ENCODE peak calls at places on chromosomes 12 and 14, in seven cellular contexts. One of them, this sample, is unnamed.

GRCh38 chr14:62126885-62127478 is 364.8 kb downstream of the SNAPC1 start:
- DNase-seq in coronary artery: no peak
- DNase-seq in fibroblast of pulmonary artery: peak; percentile 78
- DNase-seq in fibroblast of lung: peak; percentile 78
- DNase-seq in fibroblast of villous mesenchyme: peak; percentile 72
- DNase-seq in SK-N-SH: peak; percentile 28
- DNase-seq in uterus: no peak
- DNase-seq in this sample: peak; percentile 74

GRCh38 chr12:6929806-6930452 is 2.2 kb downstream of the ATN1 start:
- DNase-seq in fibroblast of pulmonary artery: no peak
- DNase-seq in uterus: no peak
- DNase-seq in coronary artery: no peak
- DNase-seq in fibroblast of lung: no peak
- DNase-seq in fibroblast of villous mesenchyme: no peak
- DNase-seq in SK-N-SH: no peak
- DNase-seq in this sample: no peak

GRCh38 chr12:52221912-52222457 is 11.1 kb upstream of the KRT7 start:
- DNase-seq in SK-N-SH: no peak
- DNase-seq in fibroblast of lung: no peak
- DNase-seq in fibroblast of pulmonary artery: no peak
- DNase-seq in coronary artery: no peak
- DNase-seq in fibroblast of villous mesenchyme: no peak
- DNase-seq in uterus: no peak
- DNase-seq in this sample: peak; percentile 38

GRCh38 chr12:28966049-28966778 is 182.9 kb upstream of the FAR2 start:
- DNase-seq in fibroblast of villous mesenchyme: no peak
- DNase-seq in coronary artery: no peak
- DNase-seq in fibroblast of lung: peak; percentile 37
- DNase-seq in fibroblast of pulmonary artery: peak; percentile 86
- DNase-seq in SK-N-SH: no peak
- DNase-seq in uterus: peak; percentile 52
- DNase-seq in this sample: peak; percentile 92

GRCh38 chr14:102058146-102058545 is 28.7 kb downstream of the HSP90AA1 start:
- DNase-seq in fibroblast of lung: no peak
- DNase-seq in SK-N-SH: no peak
- DNase-seq in coronary artery: no peak
- DNase-seq in fibroblast of villous mesenchyme: no peak
- DNase-seq in uterus: no peak
- DNase-seq in fibroblast of pulmonary artery: peak; percentile 48
- DNase-seq in this sample: peak; percentile 48

GRCh38 chr12:75564398-75564797 is 53.0 kb upstream of the KRR1 start:
- DNase-seq in fibroblast of pulmonary artery: peak; percentile 55
- DNase-seq in SK-N-SH: no peak
- DNase-seq in fibroblast of lung: no peak
- DNase-seq in fibroblast of villous mesenchyme: no peak
- DNase-seq in coronary artery: no peak
- DNase-seq in uterus: no peak
- DNase-seq in this sample: no peak

GRCh38 chr12:42332301-42332894 is 6.4 kb downstream of the PPHLN1 start:
- DNase-seq in coronary artery: no peak
- DNase-seq in fibroblast of lung: peak; percentile 67
- DNase-seq in SK-N-SH: peak; percentile 56
- DNase-seq in uterus: peak; percentile 28
- DNase-seq in fibroblast of villous mesenchyme: peak; percentile 63
- DNase-seq in fibroblast of pulmonary artery: peak; percentile 68
- DNase-seq in this sample: peak; percentile 67

GRCh38 chr12:109752117-109753053 is 38.8 kb downstream of the FAM222A start:
- DNase-seq in coronary artery: no peak
- DNase-seq in fibroblast of lung: no peak
- DNase-seq in uterus: no peak
- DNase-seq in fibroblast of pulmonary artery: no peak
- DNase-seq in SK-N-SH: peak; percentile 82
- DNase-seq in fibroblast of villous mesenchyme: no peak
- DNase-seq in this sample: no peak

GRCh38 chr14:104931771-104932675 is 7.3 kb downstream of the PLD4 start:
- DNase-seq in SK-N-SH: no peak
- DNase-seq in coronary artery: no peak
- DNase-seq in fibroblast of villous mesenchyme: no peak
- DNase-seq in uterus: no peak
- DNase-seq in fibroblast of pulmonary artery: no peak
- DNase-seq in fibroblast of lung: no peak
- DNase-seq in this sample: no peak

GRCh38 chr14:103074699-103075341 is 9.2 kb upstream of the LBHD2 start:
- DNase-seq in SK-N-SH: peak; percentile 41
- DNase-seq in fibroblast of pulmonary artery: no peak
- DNase-seq in fibroblast of villous mesenchyme: no peak
- DNase-seq in coronary artery: no peak
- DNase-seq in uterus: peak; percentile 69
- DNase-seq in fibroblast of lung: no peak
- DNase-seq in this sample: no peak

GRCh38 chr12:14954269-14954668 is 7.1 kb downstream of the ARHGDIB start:
- DNase-seq in fibroblast of lung: no peak
- DNase-seq in fibroblast of villous mesenchyme: no peak
- DNase-seq in uterus: no peak
- DNase-seq in fibroblast of pulmonary artery: no peak
- DNase-seq in coronary artery: no peak
- DNase-seq in SK-N-SH: no peak
- DNase-seq in this sample: no peak

GRCh38 chr12:110641512-110641911 is 27.6 kb downstream of the TCTN1 start:
- DNase-seq in SK-N-SH: no peak
- DNase-seq in uterus: peak; percentile 47
- DNase-seq in coronary artery: no peak
- DNase-seq in fibroblast of pulmonary artery: peak; percentile 45
- DNase-seq in fibroblast of villous mesenchyme: peak; percentile 20
- DNase-seq in fibroblast of lung: no peak
- DNase-seq in this sample: peak; percentile 53

GRCh38 chr12:92437452-92437851 is 265.3 kb upstream of the PLEKHG7 start:
- DNase-seq in fibroblast of villous mesenchyme: no peak
- DNase-seq in SK-N-SH: no peak
- DNase-seq in uterus: no peak
- DNase-seq in fibroblast of lung: no peak
- DNase-seq in fibroblast of pulmonary artery: no peak
- DNase-seq in coronary artery: no peak
- DNase-seq in this sample: no peak

GRCh38 chr14:22554706-22555572 is 34.1 kb downstream of the DAD1 start:
- DNase-seq in coronary artery: no peak
- DNase-seq in fibroblast of pulmonary artery: no peak
- DNase-seq in uterus: no peak
- DNase-seq in fibroblast of lung: no peak
- DNase-seq in SK-N-SH: no peak
- DNase-seq in fibroblast of villous mesenchyme: no peak
- DNase-seq in this sample: no peak

GRCh38 chr14:75723716-75724115 is 62.7 kb downstream of the TTLL5 start:
- DNase-seq in fibroblast of lung: no peak
- DNase-seq in fibroblast of pulmonary artery: peak; percentile 82
- DNase-seq in uterus: no peak
- DNase-seq in coronary artery: no peak
- DNase-seq in SK-N-SH: no peak
- DNase-seq in fibroblast of villous mesenchyme: peak; percentile 86
- DNase-seq in this sample: peak; percentile 81

GRCh38 chr14:100105357-100106169 is 40.3 kb downstream of the EVL start:
- DNase-seq in fibroblast of lung: no peak
- DNase-seq in uterus: no peak
- DNase-seq in SK-N-SH: no peak
- DNase-seq in fibroblast of pulmonary artery: no peak
- DNase-seq in coronary artery: no peak
- DNase-seq in fibroblast of villous mesenchyme: no peak
- DNase-seq in this sample: no peak

GRCh38 chr12:118015306-118015705 is 1.2 kb upstream of the RFC5 start:
- DNase-seq in coronary artery: no peak
- DNase-seq in fibroblast of lung: no peak
- DNase-seq in uterus: no peak
- DNase-seq in fibroblast of pulmonary artery: no peak
- DNase-seq in fibroblast of villous mesenchyme: no peak
- DNase-seq in SK-N-SH: no peak
- DNase-seq in this sample: no peak

GRCh38 chr14:99035268-99035667 is 236.7 kb downstream of the BCL11B start:
- DNase-seq in fibroblast of pulmonary artery: peak; percentile 6
- DNase-seq in uterus: no peak
- DNase-seq in coronary artery: peak; percentile 76
- DNase-seq in fibroblast of villous mesenchyme: no peak
- DNase-seq in fibroblast of lung: peak; percentile 14
- DNase-seq in SK-N-SH: no peak
- DNase-seq in this sample: no peak

GRCh38 chr14:99033951-99034350 is 238.0 kb downstream of the BCL11B start:
- DNase-seq in SK-N-SH: no peak
- DNase-seq in fibroblast of villous mesenchyme: no peak
- DNase-seq in fibroblast of pulmonary artery: no peak
- DNase-seq in fibroblast of lung: no peak
- DNase-seq in uterus: no peak
- DNase-seq in coronary artery: peak; percentile 62
- DNase-seq in this sample: no peak

GRCh38 chr14:99036594-99037293 is 235.3 kb downstream of the BCL11B start:
- DNase-seq in fibroblast of pulmonary artery: no peak
- DNase-seq in fibroblast of lung: no peak
- DNase-seq in fibroblast of villous mesenchyme: no peak
- DNase-seq in SK-N-SH: no peak
- DNase-seq in coronary artery: peak; percentile 69
- DNase-seq in uterus: no peak
- DNase-seq in this sample: no peak

GRCh38 chr14:99035712-99036593 is 236.0 kb downstream of the BCL11B start:
- DNase-seq in fibroblast of lung: peak; percentile 85
- DNase-seq in fibroblast of villous mesenchyme: peak; percentile 55
- DNase-seq in coronary artery: peak; percentile 97
- DNase-seq in SK-N-SH: peak; percentile 45
- DNase-seq in fibroblast of pulmonary artery: peak; percentile 79
- DNase-seq in uterus: peak; percentile 74
- DNase-seq in this sample: peak; percentile 50

GRCh38 chr14:99034711-99035171 is 237.3 kb downstream of the BCL11B start:
- DNase-seq in fibroblast of villous mesenchyme: no peak
- DNase-seq in SK-N-SH: no peak
- DNase-seq in uterus: no peak
- DNase-seq in fibroblast of lung: no peak
- DNase-seq in fibroblast of pulmonary artery: no peak
- DNase-seq in coronary artery: peak; percentile 65
- DNase-seq in this sample: no peak
- TF ChIP-seq CTCF in fibroblast of villous mesenchyme: no peak
- TF ChIP-seq CTCF in SK-N-SH: peak; percentile 38
- TF ChIP-seq CTCF in uterus: no peak
- TF ChIP-seq CTCF in fibroblast of lung: no peak
- TF ChIP-seq CTCF in fibroblast of pulmonary artery: no peak
- TF ChIP-seq CTCF in coronary artery: no peak
- TF ChIP-seq CTCF in this sample: no peak

GRCh38 chr12:15978431-15978950 is 67.4 kb downstream of the DERA start:
- DNase-seq in fibroblast of villous mesenchyme: peak; percentile 66
- DNase-seq in fibroblast of lung: peak; percentile 53
- DNase-seq in uterus: no peak
- DNase-seq in SK-N-SH: no peak
- DNase-seq in fibroblast of pulmonary artery: peak; percentile 92
- DNase-seq in coronary artery: no peak
- DNase-seq in this sample: peak; percentile 74

GRCh38 chr12:15982071-15982470 is 70.9 kb downstream of the DERA start:
- DNase-seq in coronary artery: no peak
- DNase-seq in uterus: no peak
- DNase-seq in SK-N-SH: no peak
- DNase-seq in fibroblast of lung: no peak
- DNase-seq in fibroblast of pulmonary artery: peak; percentile 38
- DNase-seq in fibroblast of villous mesenchyme: peak; percentile 11
- DNase-seq in this sample: peak; percentile 50

GRCh38 chr12:15979096-15980091 is 68.3 kb downstream of the DERA start:
- DNase-seq in uterus: no peak
- DNase-seq in fibroblast of pulmonary artery: peak; percentile 71
- DNase-seq in fibroblast of lung: peak; percentile 81
- DNase-seq in SK-N-SH: peak; percentile 45
- DNase-seq in fibroblast of villous mesenchyme: peak; percentile 68
- DNase-seq in coronary artery: no peak
- DNase-seq in this sample: peak; percentile 87

GRCh38 chr12:15982471-15982870 is 71.3 kb downstream of the DERA start:
- DNase-seq in fibroblast of lung: peak; percentile 76
- DNase-seq in fibroblast of pulmonary artery: peak; percentile 78
- DNase-seq in uterus: no peak
- DNase-seq in coronary artery: no peak
- DNase-seq in SK-N-SH: peak; percentile 44
- DNase-seq in fibroblast of villous mesenchyme: peak; percentile 41
- DNase-seq in this sample: peak; percentile 78

DNA sequence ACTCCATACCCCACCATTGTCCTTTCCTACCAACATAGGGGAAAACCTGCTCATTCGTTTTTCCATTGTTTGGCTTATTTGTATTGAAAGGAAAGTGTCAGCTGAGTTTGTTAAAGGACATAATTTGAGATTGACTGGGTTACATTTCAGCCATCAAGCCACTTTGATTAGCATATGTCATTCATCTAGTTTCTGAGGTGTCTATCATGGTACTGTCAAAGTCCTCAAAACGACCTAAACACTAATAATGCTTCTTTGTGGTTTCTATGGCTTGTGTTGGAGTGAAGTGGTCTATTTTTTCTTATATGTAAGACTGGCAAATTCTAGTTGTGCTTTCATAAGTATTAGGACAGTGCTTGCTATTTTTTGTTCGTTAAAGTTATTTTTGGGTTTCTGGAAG is 66.9 kb downstream of the DERA start:
- DNase-seq in fibroblast of lung: no peak
- DNase-seq in fibroblast of villous mesenchyme: no peak
- DNase-seq in fibroblast of pulmonary artery: no peak
- DNase-seq in uterus: no peak
- DNase-seq in SK-N-SH: no peak
- DNase-seq in coronary artery: no peak
- DNase-seq in this sample: no peak
- H3K4me3 ChIP-seq in fibroblast of lung: no peak overlapping the region
- H3K4me3 ChIP-seq in fibroblast of villous mesenchyme: no peak overlapping the region
- H3K4me3 ChIP-seq in fibroblast of pulmonary artery: no peak overlapping the region
- H3K4me3 ChIP-seq in uterus: no peak overlapping the region
- H3K4me3 ChIP-seq in SK-N-SH: no peak overlapping the region
- H3K4me3 ChIP-seq in coronary artery: no peak overlapping the region
- H3K4me3 ChIP-seq in this sample: no peak overlapping the region

DNA sequence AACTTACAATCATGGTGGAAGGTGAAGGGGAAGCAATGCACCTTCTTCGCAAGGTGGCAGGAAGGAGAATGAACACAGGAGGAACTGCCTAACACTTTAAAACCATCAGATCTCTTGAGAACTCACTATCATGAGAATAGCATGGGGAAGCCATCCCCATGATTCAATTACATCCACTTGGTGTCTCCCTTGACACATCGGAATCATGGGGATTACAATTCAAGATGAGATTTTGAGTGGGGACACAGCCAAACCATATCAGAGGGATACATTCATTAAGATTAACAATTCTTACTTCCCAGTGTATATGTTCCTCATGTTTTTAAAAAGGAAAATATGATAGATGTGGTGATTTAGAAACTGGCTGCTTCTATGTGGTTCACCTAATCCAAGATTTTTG is 117.9 kb downstream of the PDE3A start:
- DNase-seq in SK-N-SH: no peak
- DNase-seq in coronary artery: no peak
- DNase-seq in uterus: no peak
- DNase-seq in fibroblast of villous mesenchyme: no peak
- DNase-seq in fibroblast of lung: peak; percentile 49
- DNase-seq in fibroblast of pulmonary artery: no peak
- DNase-seq in this sample: no peak
- TF ChIP-seq CTCF in SK-N-SH: peak; percentile 46
- TF ChIP-seq CTCF in coronary artery: no peak
- TF ChIP-seq CTCF in uterus: no peak
- TF ChIP-seq CTCF in fibroblast of villous mesenchyme: no peak
- TF ChIP-seq CTCF in fibroblast of lung: no peak
- TF ChIP-seq CTCF in fibroblast of pulmonary artery: no peak
- TF ChIP-seq CTCF in this sample: no peak

DNA sequence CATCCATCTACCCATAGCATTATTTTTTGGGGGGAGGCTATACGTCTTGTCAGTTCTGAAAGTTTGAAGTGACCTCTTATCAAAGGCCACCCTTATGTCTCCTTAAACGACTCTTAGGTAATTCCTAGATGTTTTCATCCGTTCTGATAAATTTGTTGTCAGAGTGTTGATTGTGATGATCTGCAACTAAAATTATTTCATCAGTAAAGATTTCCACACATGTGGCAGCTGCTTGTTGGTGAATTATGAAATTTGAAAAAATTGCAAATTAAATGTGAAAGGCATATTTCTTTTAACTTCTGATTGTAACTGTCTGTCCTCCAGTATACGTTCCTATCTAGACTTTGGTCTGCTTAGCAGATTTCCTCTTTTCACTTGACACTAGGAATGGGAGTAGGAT is 1.4 kb downstream of the ADIPOR2 start:
- DNase-seq in SK-N-SH: no peak
- DNase-seq in coronary artery: no peak
- DNase-seq in fibroblast of pulmonary artery: no peak
- DNase-seq in fibroblast of villous mesenchyme: no peak
- DNase-seq in fibroblast of lung: no peak
- DNase-seq in uterus: no peak
- DNase-seq in this sample: no peak
- H3K4me3 ChIP-seq in SK-N-SH: peak overlapping the region; percentile 91
- H3K4me3 ChIP-seq in coronary artery: peak overlapping the region; percentile 98
- H3K4me3 ChIP-seq in fibroblast of pulmonary artery: peak overlapping the region; percentile 90
- H3K4me3 ChIP-seq in fibroblast of villous mesenchyme: peak overlapping the region; percentile 91
- H3K4me3 ChIP-seq in fibroblast of lung: peak overlapping the region; percentile 79
- H3K4me3 ChIP-seq in uterus: no peak overlapping the region
- H3K4me3 ChIP-seq in this sample: peak overlapping the region; percentile 11